ENCODE peak calls at places on chromosome 1, in eight cellular contexts. Z is thyroid gland; U is sigmoid colon; N is ovary; B is ascending aorta; Q is WERI-Rb-1; D is CD8-positive, alpha-beta T cell; J is cardiac muscle cell. K is an unnamed sample.

GRCh38 chr1:36523850-36524249 is 41.1 kb upstream of the CSF3R start:
- DNase-seq in U (peak; percentile 6), J (no peak), N (no peak), Q (no peak), D (no peak), Z (no peak), B (no peak), K (no peak)

GRCh38 chr1:101235241-101235695 is 1.6 kb upstream of the S1PR1 start:
- DNase-seq in J (no peak), U (no peak), N (no peak), B (no peak), D (no peak), Z (no peak), Q (no peak), K (no peak)

GRCh38 chr1:93685918-93686317 is 4.3 kb upstream of the BCAR3 start:
- DNase-seq in Z (no peak), D (no peak), Q (no peak), J (no peak), B (no peak), N (no peak), U (no peak), K (no peak)

GRCh38 chr1:12617511-12617900 is 504 bp downstream of the DHRS3 start:
- DNase-seq in Z (peak; percentile 54), D (peak; percentile 56), B (no peak), N (no peak), J (no peak), U (no peak), Q (no peak), K (peak; percentile 55)

GRCh38 chr1:113701429-113701828 is 57.9 kb downstream of the PHTF1 start:
- DNase-seq in Q (no peak), J (peak; percentile 10), U (no peak), B (no peak), N (no peak), D (no peak), Z (no peak), K (no peak)

GRCh38 chr1:88983791-88984552 is 8.5 kb downstream of the KYAT3 start:
- DNase-seq in J (peak; percentile 75), Z (no peak), Q (no peak), U (no peak), D (peak; percentile 23), N (no peak), B (no peak), K (no peak)

GRCh38 chr1:228337711-228338520 is 68.7 kb downstream of the TRIM11 start:
- DNase-seq in Z (no peak), B (no peak), J (no peak), D (peak; percentile 4), U (peak; percentile 54), N (peak; percentile 19), Q (peak; percentile 1), K (no peak)

GRCh38 chr1:202270871-202271326 is 70.8 kb downstream of the UBE2T start:
- DNase-seq in Z (peak; percentile 40), U (no peak), D (no peak), Q (peak; percentile 98), B (no peak), J (no peak), N (no peak), K (no peak)

GRCh38 chr1:31699341-31699891 is 4.4 kb downstream of the COL16A1 start:
- DNase-seq in U (no peak), B (no peak), Z (no peak), D (no peak), N (peak; percentile 33), Q (no peak), J (no peak), K (no peak)

GRCh38 chr1:53909946-53910345 is 16.0 kb downstream of the DIO1 start:
- DNase-seq in J (peak; percentile 41), B (no peak), U (no peak), D (no peak), Z (no peak), N (no peak), Q (no peak), K (no peak)

GRCh38 chr1:206115791-206116190 is 1.4 kb downstream of the AVPR1B start:
- DNase-seq in Z (no peak), U (no peak), B (no peak), N (no peak), J (no peak), D (no peak), Q (no peak), K (no peak)

GRCh38 chr1:48493970-48494769 is 22.2 kb upstream of the SPATA6 start:
- DNase-seq in N (peak; percentile 21), J (peak; percentile 95), Q (no peak), B (no peak), U (peak; percentile 67), Z (peak; percentile 22), D (no peak), K (no peak)

GRCh38 chr1:26317612-26318337 is at the start of gene CD52:
- DNase-seq in Q (peak; percentile 80), Z (no peak), J (no peak), N (no peak), U (no peak), B (no peak), D (peak; percentile 78), K (peak; percentile 54)

GRCh38 chr1:158140871-158141270 is 39.8 kb upstream of the CD1D start:
- DNase-seq in N (no peak), Z (no peak), U (no peak), B (no peak), J (no peak), D (no peak), Q (no peak), K (no peak)
- H3K27ac ChIP-seq in N (no peak overlapping the region), Z (no peak overlapping the region), U (no peak overlapping the region), B (no peak overlapping the region), J (peak overlapping the region; percentile 3), D (no peak overlapping the region), Q (no peak overlapping the region), K (no peak overlapping the region)

GRCh38 chr1:99781798-99782197 is 15.4 kb upstream of the FRRS1 start:
- DNase-seq in J (no peak), Z (no peak), D (no peak), U (no peak), Q (no peak), B (no peak), N (no peak), K (no peak)

GRCh38 chr1:99784809-99785255 is 18.4 kb upstream of the FRRS1 start:
- DNase-seq in U (no peak), J (no peak), N (no peak), D (no peak), B (no peak), Q (no peak), Z (no peak), K (no peak)

GRCh38 chr1:99784143-99784542 is 17.7 kb upstream of the FRRS1 start:
- DNase-seq in B (no peak), D (no peak), J (no peak), N (no peak), U (no peak), Q (no peak), Z (no peak), K (no peak)

GRCh38 chr1:99782397-99782796 is 16.0 kb upstream of the FRRS1 start:
- DNase-seq in J (no peak), N (no peak), Q (no peak), B (no peak), Z (no peak), U (no peak), D (no peak), K (no peak)

GRCh38 chr1:99782920-99783319 is 16.5 kb upstream of the FRRS1 start:
- DNase-seq in N (no peak), J (no peak), U (no peak), D (no peak), Z (no peak), Q (no peak), B (no peak), K (no peak)
- H3K9me3 ChIP-seq in N (no peaks in the 10 kb centered on the region), J (no peaks in the 10 kb centered on the region), U (no peaks in the 10 kb centered on the region), D (no peaks in the 10 kb centered on the region), Z (no peaks in the 10 kb centered on the region), Q (no peaks in the 10 kb centered on the region), B (no peaks in the 10 kb centered on the region), K (no peaks in the 10 kb centered on the region)

GRCh38 chr1:185693654-185694053 is 40.5 kb upstream of the HMCN1 start:
- DNase-seq in B (no peak), D (no peak), J (no peak), U (no peak), N (no peak), Z (no peak), Q (no peak), K (no peak)

GRCh38 chr1:185696419-185697150 is 37.6 kb upstream of the HMCN1 start:
- DNase-seq in U (no peak), Q (no peak), Z (no peak), B (no peak), D (no peak), J (no peak), N (no peak), K (no peak)

GRCh38 chr1:185694081-185694480 is 40.1 kb upstream of the HMCN1 start:
- DNase-seq in Z (no peak), D (peak; percentile 9), B (no peak), J (no peak), U (no peak), N (no peak), Q (no peak), K (no peak)

GRCh38 chr1:185699874-185700273 is 34.3 kb upstream of the HMCN1 start:
- DNase-seq in Z (no peak), U (no peak), Q (no peak), J (no peak), B (no peak), D (no peak), N (no peak), K (no peak)

GRCh38 chr1:185695299-185695698 is 38.9 kb upstream of the HMCN1 start:
- DNase-seq in B (no peak), Z (no peak), D (no peak), N (no peak), U (no peak), Q (no peak), J (no peak), K (no peak)
- TF ChIP-seq CTCF in B (peak; percentile 8), Z (no peak), D (peak; percentile 29), N (no peak), U (no peak), Q (no peak), J (no peak), K (peak; percentile 52)

GRCh38 chr1:117076648-117077047 is 16.5 kb downstream of the TTF2 start:
- DNase-seq in Q (no peak), U (no peak), B (no peak), D (no peak), N (no peak), Z (no peak), J (no peak), K (no peak)
- H3K27ac ChIP-seq in Q (no peak overlapping the region), U (no peak overlapping the region), B (no peak overlapping the region), D (no peak overlapping the region), N (no peak overlapping the region), Z (no peak overlapping the region), J (no peak overlapping the region), K (no peak overlapping the region)

K was measured in CD4-positive, alpha-beta T cell.